ENCODE peak calls at places on chromosomes 7 and 10, in nine cellular contexts. K is neural progenitor cell, O is IMR-90, F is testis, D is GM23248, S is Panc1, W is right cardiac atrium, B is cardiac muscle cell, Q is left ventricle myocardium inferior. U is an unnamed sample.

GRCh38 chr7:156167417-156167807 is 355.1 kb upstream of the SHH start:
- DNase-seq in K (no peak), O (no peak), F (no peak), D (no peak), S (no peak), W (no peak), B (no peak), Q (no peak), U (no peak)

GRCh38 chr10:128210215-128211063 is 84.2 kb upstream of the MKI67 start:
- DNase-seq in K (peak; percentile 60), O (no peak), F (peak; percentile 65), D (peak; percentile 47), S (no peak), W (peak; percentile 70), B (peak; percentile 59), Q (peak; percentile 77), U (peak; percentile 65)

GRCh38 chr7:139699640-139700504 is 77.9 kb downstream of the HIPK2 start:
- DNase-seq in K (peak; percentile 37), O (no peak), F (no peak), D (no peak), S (no peak), W (no peak), B (no peak), Q (no peak), U (no peak)

GRCh38 chr10:102779680-102780079 is 35.9 kb downstream of the WBP1L start:
- DNase-seq in K (no peak), O (no peak), F (no peak), D (peak; percentile 52), S (no peak), W (peak; percentile 48), B (no peak), Q (no peak), U (peak; percentile 38)

GRCh38 chr7:69228212-69228811 is 370.0 kb upstream of the AUTS2 start:
- DNase-seq in K (no peak), O (no peak), F (no peak), D (no peak), S (no peak), W (no peak), B (no peak), Q (no peak), U (no peak)

GRCh38 chr7:90246184-90246583 is 1.2 kb downstream of the CFAP69 start:
- DNase-seq in K (peak; percentile 72), O (peak; percentile 32), F (no peak), D (peak; percentile 79), S (no peak), W (no peak), B (peak; percentile 20), Q (no peak), U (no peak)

GRCh38 chr7:80924090-80924489 is 5.2 kb upstream of the SEMA3C start:
- DNase-seq in K (no peak), O (no peak), F (no peak), D (no peak), S (no peak), W (no peak), B (no peak), Q (no peak), U (no peak)

GRCh38 chr10:113987805-113988204 is 55.9 kb upstream of the ADRB1 start:
- DNase-seq in K (no peak), O (no peak), F (peak; percentile 18), D (peak; percentile 9), S (no peak), W (peak; percentile 67), B (no peak), Q (no peak), U (no peak)

GRCh38 chr10:11824825-11825224 is 1.7 kb downstream of the PROSER2 start:
- DNase-seq in K (no peak), O (no peak), F (no peak), D (no peak), S (no peak), W (no peak), B (no peak), Q (no peak), U (no peak)

GRCh38 chr7:90401989-90402388 is 1.3 kb upstream of the CLDN12 start:
- DNase-seq in K (no peak), O (peak; percentile 37), F (peak; percentile 59), D (peak; percentile 64), S (no peak), W (peak; percentile 13), B (no peak), Q (no peak), U (no peak)

GRCh38 chr10:33334170-33334838 is at the start of gene NRP1:
- DNase-seq in K (peak; percentile 70), O (no peak), F (peak; percentile 33), D (peak; percentile 59), S (no peak), W (peak; percentile 46), B (peak; percentile 49), Q (peak; percentile 35), U (peak; percentile 43)

GRCh38 chr7:131507592-131508331 is 48.7 kb downstream of the PODXL start:
- DNase-seq in K (peak; percentile 78), O (peak; percentile 60), F (peak; percentile 93), D (peak; percentile 86), S (peak; percentile 52), W (peak; percentile 86), B (peak; percentile 77), Q (peak; percentile 87), U (peak; percentile 83)

GRCh38 chr7:43769791-43770465 is 11.4 kb downstream of the BLVRA start:
- DNase-seq in K (no peak), O (no peak), F (no peak), D (no peak), S (no peak), W (no peak), B (no peak), Q (no peak), U (no peak)

GRCh38 chr10:60208676-60209269 is 180.9 kb downstream of the ANK3 start:
- DNase-seq in K (peak; percentile 71), O (peak; percentile 49), F (no peak), D (peak; percentile 71), S (peak; percentile 25), W (no peak), B (peak; percentile 54), Q (no peak), U (no peak)

GRCh38 chr10:8033812-8034665 is 20.4 kb upstream of the GATA3 start:
- DNase-seq in K (peak; percentile 52), O (no peak), F (no peak), D (no peak), S (no peak), W (peak; percentile 47), B (peak; percentile 9), Q (no peak), U (no peak)

DNA sequence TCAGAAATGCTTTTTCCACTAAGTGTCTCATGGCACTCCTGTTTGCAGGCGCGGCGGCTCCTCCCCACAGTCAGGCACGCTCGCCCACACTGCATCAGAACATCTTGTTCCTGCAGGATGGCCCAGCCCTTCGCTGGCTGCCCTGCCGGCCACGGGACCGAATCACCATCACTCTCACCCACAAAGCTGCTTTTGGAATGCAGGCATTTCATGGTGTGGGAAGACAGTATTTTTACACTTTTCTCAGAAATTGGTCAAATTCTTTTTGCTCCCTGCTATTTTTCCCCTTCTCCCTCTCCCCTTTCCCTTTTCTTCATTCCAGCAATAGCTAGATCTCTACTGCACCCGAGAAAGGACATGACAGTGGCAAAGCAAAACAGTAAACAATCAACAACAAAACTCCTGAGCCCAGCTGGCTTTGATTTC is 176.0 kb upstream of the TNS3 start:
- DNase-seq in K (no peak), O (peak; percentile 73), F (peak; percentile 92), D (peak; percentile 95), S (no peak), W (peak; percentile 53), B (no peak), Q (peak; percentile 63), U (no peak)
- H3K27ac ChIP-seq in K (no peak overlapping the region), O (no peak overlapping the region), F (peak overlapping the region; percentile 57), D (peak overlapping the region; percentile 95), S (peak overlapping the region; percentile 100), W (peak overlapping the region; percentile 69), B (no peak overlapping the region), Q (peak overlapping the region; percentile 49), U (no peak overlapping the region)

GRCh38 chr7:105502173-105502572 is 19.9 kb downstream of the PUS7 start:
- DNase-seq in K (no peak), O (no peak), F (no peak), D (no peak), S (no peak), W (no peak), B (no peak), Q (no peak), U (no peak)
- H3K27me3 ChIP-seq in K (no peaks in the 10 kb centered on the region), O (no peaks in the 10 kb centered on the region), F (no peaks in the 10 kb centered on the region), D (no peaks in the 10 kb centered on the region), S (no peaks in the 10 kb centered on the region), W (no peaks in the 10 kb centered on the region), B (no peaks in the 10 kb centered on the region), Q (no peaks in the 10 kb centered on the region), U (no peaks in the 10 kb centered on the region)

DNA sequence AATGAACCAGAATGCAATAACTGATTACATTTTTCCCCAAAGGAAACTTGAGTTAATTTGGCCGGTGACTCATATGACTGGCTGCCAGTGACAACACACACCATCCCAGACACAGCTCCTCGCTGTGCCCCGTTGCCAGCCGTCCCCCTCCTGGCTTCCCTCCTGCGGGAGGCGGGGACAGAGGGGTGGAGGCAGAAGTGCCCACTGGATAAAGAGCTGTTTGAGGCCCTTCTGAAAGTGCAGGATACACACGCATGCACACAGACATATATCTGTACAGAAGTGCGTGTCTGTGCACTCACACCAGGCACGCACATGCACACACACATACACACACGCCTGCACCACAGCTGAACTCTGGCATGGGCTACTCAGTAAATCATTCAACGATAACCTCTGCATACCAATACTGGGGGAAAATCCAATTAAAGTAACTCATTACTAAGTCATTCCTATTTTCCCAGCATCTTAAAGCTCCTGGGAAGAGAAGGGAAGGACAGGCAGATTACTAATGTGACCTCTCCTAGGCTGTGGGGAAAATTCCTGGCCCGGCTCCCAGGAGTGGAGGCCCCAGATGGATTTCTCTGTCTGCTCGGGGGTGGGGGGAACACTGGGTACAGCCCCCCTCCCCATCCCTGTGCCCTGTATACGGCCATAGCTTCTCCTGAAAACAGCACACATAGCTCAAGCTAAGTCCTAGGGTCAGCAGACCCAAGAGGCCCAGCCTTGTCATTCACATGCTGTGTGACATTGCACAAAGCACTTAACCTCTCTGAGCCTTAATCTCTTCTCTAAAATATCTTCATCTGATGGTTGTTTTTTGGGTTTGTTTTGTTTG is 52.3 kb upstream of the MYL10 start:
- DNase-seq in K (peak; percentile 30), O (peak; percentile 87), F (peak; percentile 19), D (peak; percentile 95), S (no peak), W (peak; percentile 83), B (no peak), Q (peak; percentile 51), U (peak; percentile 62)
- H3K27ac ChIP-seq in K (no peak overlapping the region), O (peak overlapping the region; percentile 24), F (no peak overlapping the region), D (peak overlapping the region; percentile 40), S (no peak overlapping the region), W (no peak overlapping the region), B (no peak overlapping the region), Q (peak overlapping the region; percentile 13), U (peak overlapping the region; percentile 53)

DNA sequence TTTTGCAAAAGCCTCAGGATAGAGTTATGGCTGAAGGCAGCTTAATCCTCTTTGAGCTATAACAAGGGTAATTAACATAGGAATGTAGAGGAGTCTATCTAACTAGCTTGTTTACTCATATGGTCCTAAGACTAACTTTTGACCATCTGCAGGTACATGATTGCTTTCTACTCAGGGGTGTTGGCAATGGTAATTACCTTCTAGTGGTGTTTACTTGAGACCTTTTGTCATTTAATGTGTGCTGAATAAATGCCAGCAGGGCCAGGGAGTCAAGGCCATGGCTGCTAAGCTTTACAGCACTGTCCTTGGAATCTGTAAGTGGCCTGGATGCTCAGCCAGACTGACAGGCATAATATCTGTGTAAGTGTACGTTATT is 1325.0 kb downstream of the XPNPEP1 start:
- DNase-seq in K (no peak), O (no peak), F (no peak), D (no peak), S (no peak), W (no peak), B (no peak), Q (no peak), U (no peak)
- H3K27me3 ChIP-seq in K (no peaks in the 10 kb centered on the region), O (no peaks in the 10 kb centered on the region), F (no peaks in the 10 kb centered on the region), D (no peaks in the 10 kb centered on the region), S (no peaks in the 10 kb centered on the region), W (no peaks in the 10 kb centered on the region), B (no peaks in the 10 kb centered on the region), Q (no peaks in the 10 kb centered on the region), U (no peaks in the 10 kb centered on the region)

GRCh38 chr7:106117767-106118544 is 5.8 kb upstream of the SYPL1 start:
- DNase-seq in K (no peak), O (no peak), F (no peak), D (no peak), S (no peak), W (no peak), B (no peak), Q (no peak), U (no peak)
- H3K27ac ChIP-seq in K (no peak overlapping the region), O (no peak overlapping the region), F (no peak overlapping the region), D (no peak overlapping the region), S (no peak overlapping the region), W (peak overlapping the region; percentile 92), B (peak overlapping the region; percentile 17), Q (peak overlapping the region; percentile 85), U (peak overlapping the region; percentile 60)

U was measured in heart right ventricle.